ENCODE peak calls at places on chromosomes 2 and 18, in four cellular contexts. W, I, H and N are unnamed samples.

GRCh38 chr2:218981390-218982311 is 3.3 kb downstream of the FEV start:
- DNase-seq in W (no peak), I (peak), H (no peak), N (no peak)

GRCh38 chr2:43127208-43127940 is 99.0 kb downstream of the ZFP36L2 start:
- DNase-seq in W (peak), I (peak), H (no peak), N (peak)

GRCh38 chr2:205370726-205371125 is 311.6 kb upstream of the NRP2 start:
- DNase-seq in W (no peak), I (no peak), H (no peak), N (no peak)

GRCh38 chr18:6405237-6406074 is 9.3 kb downstream of the L3MBTL4 start:
- DNase-seq in W (peak), I (no peak), H (no peak), N (no peak)

GRCh38 chr2:136116111-136116812 is 1.7 kb downstream of the CXCR4 start:
- DNase-seq in W (no peak), I (peak), H (no peak), N (no peak)

GRCh38 chr2:69223759-69224494 is 163.1 kb downstream of the GFPT1 start:
- DNase-seq in W (peak), I (no peak), H (no peak), N (no peak)

GRCh38 chr2:38581193-38582147 is 21.3 kb downstream of the HNRNPLL start:
- DNase-seq in W (peak), I (peak), H (peak), N (peak)

GRCh38 chr2:138502253-138503086 is 900 bp downstream of the SPOPL start:
- DNase-seq in W (peak), I (no peak), H (no peak), N (peak)

GRCh38 chr18:77042583-77042982 is 90.0 kb downstream of the MBP start:
- DNase-seq in W (no peak), I (no peak), H (no peak), N (no peak)

GRCh38 chr2:136238552-136239346 is 120.8 kb upstream of the CXCR4 start:
- DNase-seq in W (no peak), I (no peak), H (peak), N (no peak)

GRCh38 chr2:109157563-109158105 is 28.6 kb downstream of the SH3RF3 start:
- DNase-seq in W (no peak), I (no peak), H (no peak), N (no peak)

GRCh38 chr2:16664052-16664731 is 1.4 kb downstream of the CYRIA start:
- DNase-seq in W (no peak), I (no peak), H (no peak), N (no peak)

GRCh38 chr2:26892916-26893524 is 45.1 kb downstream of the DPYSL5 start:
- DNase-seq in W (no peak), I (no peak), H (no peak), N (no peak)

GRCh38 chr2:23589220-23589647 is 204.3 kb downstream of the KLHL29 start:
- DNase-seq in W (no peak), I (no peak), H (no peak), N (no peak)

GRCh38 chr2:33134086-33134763 is 187.5 kb downstream of the LTBP1 start:
- DNase-seq in W (peak), I (no peak), H (no peak), N (no peak)

GRCh38 chr2:84906900-84907714 is 1.7 kb downstream of the TMSB10 start:
- DNase-seq in W (peak), I (no peak), H (no peak), N (peak)

GRCh38 chr18:73254564-73254963 is 386.8 kb upstream of the NETO1 start:
- DNase-seq in W (no peak), I (peak), H (no peak), N (no peak)

GRCh38 chr2:99403524-99403923 is 66.3 kb downstream of the EIF5B start:
- DNase-seq in W (peak), I (peak), H (no peak), N (no peak)

GRCh38 chr2:30931841-30932407 is 124.7 kb upstream of the CAPN13 start:
- DNase-seq in W (no peak), I (no peak), H (no peak), N (peak)

GRCh38 chr2:224217233-224217961 is 178.3 kb upstream of the SERPINE2 start:
- DNase-seq in W (no peak), I (no peak), H (no peak), N (no peak)

GRCh38 chr2:198774576-198774975 is 683.2 kb downstream of the SATB2 start:
- DNase-seq in W (no peak), I (no peak), H (no peak), N (no peak)

GRCh38 chr2:135798275-135798705 is 38.7 kb downstream of the LCT start:
- DNase-seq in W (no peak), I (no peak), H (no peak), N (no peak)

GRCh38 chr18:49851624-49852023 is 38.3 kb upstream of the ACAA2 start:
- DNase-seq in W (no peak), I (no peak), H (no peak), N (no peak)

GRCh38 chr2:28233070-28233718 is 159.5 kb upstream of the FOSL2 start:
- DNase-seq in W (peak), I (no peak), H (no peak), N (no peak)

GRCh38 chr18:60935046-60935445 is 398.2 kb upstream of the CDH20 start:
- DNase-seq in W (no peak), I (no peak), H (no peak), N (no peak)

GRCh38 chr2:178205853-178206516 is 11.7 kb downstream of the OSBPL6 start:
- DNase-seq in W (no peak), I (no peak), H (no peak), N (no peak)

GRCh38 chr2:60553992-60554648 is 666 bp upstream of the BCL11A start:
- DNase-seq in W (no peak), I (peak), H (no peak), N (peak)

GRCh38 chr2:240509667-240510512 is 47.9 kb downstream of the ANKMY1 start:
- DNase-seq in W (no peak), I (no peak), H (no peak), N (no peak)

GRCh38 chr2:60426908-60427307 is 126.5 kb downstream of the BCL11A start:
- DNase-seq in W (no peak), I (no peak), H (no peak), N (no peak)

GRCh38 chr2:61510674-61511671 is 27.2 kb downstream of the XPO1 start:
- DNase-seq in W (no peak), I (no peak), H (no peak), N (no peak)

GRCh38 chr2:55751966-55752365 is 58.3 kb upstream of the PNPT1 start:
- DNase-seq in W (no peak), I (no peak), H (no peak), N (no peak)

GRCh38 chr18:29083545-29083944 is 906.6 kb upstream of the CDH2 start:
- DNase-seq in W (no peak), I (no peak), H (no peak), N (no peak)

GRCh38 chr2:25294573-25295462 is 46.9 kb downstream of the DNMT3A start:
- DNase-seq in W (no peak), I (no peak), H (no peak), N (no peak)

GRCh38 chr2:117957616-117958015 is 56.3 kb downstream of the CCDC93 start:
- DNase-seq in W (no peak), I (no peak), H (no peak), N (no peak)

GRCh38 chr18:67651438-67651837 is 134.9 kb upstream of the DSEL start:
- DNase-seq in W (no peak), I (no peak), H (no peak), N (no peak)

GRCh38 chr2:11726384-11726783 is 20.0 kb upstream of the LPIN1 start:
- DNase-seq in W (no peak), I (no peak), H (no peak), N (no peak)
- TF ChIP-seq CREM in W (no peak), I (no peak), H (no peak), N (no peak)

GRCh38 chr2:215918901-215919585 is 94.3 kb downstream of the MREG start:
- DNase-seq in W (no peak), I (no peak), H (no peak), N (no peak)

GRCh38 chr2:215919624-215920243 is 93.6 kb downstream of the MREG start:
- DNase-seq in W (no peak), I (no peak), H (no peak), N (no peak)

GRCh38 chr2:215917953-215918620 is 95.3 kb downstream of the MREG start:
- DNase-seq in W (no peak), I (no peak), H (peak), N (no peak)

GRCh38 chr2:215920244-215921100 is 92.9 kb downstream of the MREG start:
- DNase-seq in W (peak), I (peak), H (no peak), N (peak)

DNA sequence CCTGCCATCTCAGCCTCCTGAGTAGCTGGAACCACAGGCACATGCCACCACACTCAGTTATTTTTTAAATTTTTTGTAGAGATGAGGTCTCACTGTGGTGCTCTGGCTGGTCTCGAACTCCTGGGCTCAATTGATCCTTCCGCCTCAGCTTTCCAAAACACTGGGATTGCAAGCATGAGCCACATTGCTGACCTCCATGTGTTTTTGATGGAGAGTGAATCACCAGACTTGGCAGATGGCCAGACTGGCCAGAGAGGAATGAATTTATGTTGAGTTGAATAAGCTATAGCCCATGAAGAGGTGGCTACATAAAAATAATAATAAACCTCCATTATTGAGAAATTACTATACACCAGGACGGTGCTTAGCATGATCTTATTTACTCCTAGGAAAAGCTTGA is 91.5 kb downstream of the MREG start:
- DNase-seq in W (peak), I (no peak), H (no peak), N (no peak)
- TF ChIP-seq CREM in W (no peak), I (no peak), H (no peak), N (no peak)

DNA sequence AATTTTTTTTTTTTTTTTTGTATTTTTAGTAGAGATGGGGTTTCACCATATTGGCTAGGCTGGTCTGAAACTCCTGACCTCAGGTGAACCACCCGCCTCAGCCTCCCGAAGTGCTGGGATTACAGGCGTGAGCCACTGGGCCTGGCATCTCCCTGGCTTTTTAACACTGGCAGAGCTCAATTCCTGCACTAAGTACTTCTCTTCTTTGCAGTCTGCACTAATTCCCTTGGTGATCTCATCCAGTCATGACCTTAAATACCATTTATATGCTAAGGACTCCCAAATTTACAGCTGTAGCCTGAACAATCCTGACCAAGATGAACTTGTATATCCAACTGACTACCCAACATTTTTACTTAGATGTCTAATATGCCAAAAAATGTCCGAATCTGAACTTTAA is 10.2 kb downstream of the PREPL start:
- DNase-seq in W (no peak), I (no peak), H (no peak), N (no peak)
- TF ChIP-seq CREM in W (no peak), I (no peak), H (no peak), N (no peak)

GRCh38 chr2:128581849-128582244 is 263.2 kb upstream of the HS6ST1 start:
- DNase-seq in W (no peak), I (no peak), H (no peak), N (no peak)
- TF ChIP-seq CREM in W (no peak), I (no peak), H (no peak), N (no peak)

GRCh38 chr2:9234680-9235387 is 28.2 kb downstream of the ASAP2 start:
- DNase-seq in W (peak), I (no peak), H (no peak), N (peak)
- TF ChIP-seq CREM in W (peak), I (no peak), H (no peak), N (peak)

DNA sequence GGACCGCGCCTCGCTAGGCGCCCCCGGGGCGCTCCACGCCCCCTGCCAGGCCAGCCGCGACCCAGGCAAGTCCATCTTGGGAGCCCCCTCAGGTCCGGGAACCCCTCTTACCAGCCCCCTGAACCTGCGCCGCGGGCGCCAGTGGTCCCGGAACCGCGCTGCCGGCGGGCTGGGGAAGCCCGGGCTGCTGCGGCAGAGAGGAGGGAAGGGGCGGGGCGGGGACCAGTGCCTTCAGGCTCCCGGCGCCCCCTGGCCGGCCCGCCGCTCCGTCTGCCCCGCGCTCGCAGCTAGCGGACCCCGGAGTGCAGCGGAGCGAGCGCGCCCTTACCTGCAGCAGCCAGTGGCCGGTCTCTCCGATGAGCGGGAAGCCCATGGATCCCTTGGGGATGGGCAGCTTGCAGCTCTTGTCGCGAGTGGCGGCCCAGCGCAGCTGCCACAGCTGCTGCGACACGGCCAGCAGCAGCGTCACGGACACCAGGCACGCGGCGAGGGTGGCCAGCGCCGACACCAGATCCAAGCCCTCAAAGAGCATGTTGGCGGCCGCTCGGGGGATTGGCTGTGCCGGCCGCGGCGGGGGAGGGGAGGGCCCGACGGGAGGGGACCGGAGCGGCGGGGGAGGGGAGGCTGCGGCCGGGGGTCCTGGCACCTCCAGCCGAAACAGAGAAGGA is at the start of gene CYP26B1:
- DNase-seq in W (no peak), I (peak), H (no peak), N (no peak)
- TF ChIP-seq CREM in W (no peak), I (no peak), H (no peak), N (no peak)